ENCODE peak calls at places on chromosomes 7 and 10, in six cellular contexts. T is foreskin fibroblast, L is GM12864, A is BJ, M is cardiac muscle cell, U is kidney epithelial cell. J is an unnamed sample.

GRCh38 chr10:70354566-70355233 is 27.7 kb downstream of the LRRC20 start:
- DNase-seq in T (no peak), L (no peak), A (no peak), M (no peak), U (no peak), J (no peak)

GRCh38 chr10:29412452-29413004 is 123.7 kb downstream of the LYZL1 start:
- DNase-seq in T (peak), L (no peak), A (no peak), M (peak), U (no peak), J (no peak)

GRCh38 chr7:6577369-6578113 is at the start of gene ZDHHC4:
- DNase-seq in T (peak), L (peak), A (peak), M (peak), U (peak), J (peak)

GRCh38 chr10:122301811-122302115 is 30.7 kb downstream of the BTBD16 start:
- DNase-seq in T (no peak), L (no peak), A (no peak), M (no peak), U (no peak), J (no peak)

GRCh38 chr7:34837826-34838225 is 179.8 kb downstream of the NPSR1 start:
- DNase-seq in T (no peak), L (no peak), A (no peak), M (no peak), U (no peak), J (no peak)

GRCh38 chr7:138668197-138668596 is 33.0 kb downstream of the SVOPL start:
- DNase-seq in T (no peak), L (no peak), A (no peak), M (no peak), U (no peak), J (no peak)

GRCh38 chr7:130560972-130561371 is 69.1 kb downstream of the MEST start:
- DNase-seq in T (peak), L (peak), A (no peak), M (peak), U (peak), J (no peak)

GRCh38 chr10:34544400-34544799 is 270.7 kb downstream of the PARD3 start:
- DNase-seq in T (no peak), L (no peak), A (no peak), M (no peak), U (no peak), J (no peak)

GRCh38 chr7:87047-87446 is 105.3 kb upstream of the FAM20C start:
- DNase-seq in T (no peak), L (no peak), A (no peak), M (peak), U (no peak), J (no peak)

GRCh38 chr10:29465384-29465783 is 169.4 kb downstream of the SVIL start:
- DNase-seq in T (no peak), L (no peak), A (no peak), M (no peak), U (no peak), J (no peak)

GRCh38 chr7:30285067-30285530 is 702 bp downstream of the ZNRF2 start:
- DNase-seq in T (peak), L (no peak), A (no peak), M (peak), U (no peak), J (no peak)

GRCh38 chr7:40586197-40586596 is 451.4 kb downstream of the SUGCT start:
- DNase-seq in T (peak), L (no peak), A (no peak), M (peak), U (peak), J (peak)

GRCh38 chr7:96729795-96730194 is 20.1 kb upstream of the SEM1 start:
- DNase-seq in T (no peak), L (no peak), A (no peak), M (no peak), U (no peak), J (no peak)

GRCh38 chr10:103053659-103054581 is 135.8 kb downstream of the CNNM2 start:
- DNase-seq in T (peak), L (peak), A (peak), M (peak), U (peak), J (peak)
- H3K4me3 ChIP-seq in T (peak), L (peak), A (no peak), M (no peak), U (peak), J (peak)

DNA sequence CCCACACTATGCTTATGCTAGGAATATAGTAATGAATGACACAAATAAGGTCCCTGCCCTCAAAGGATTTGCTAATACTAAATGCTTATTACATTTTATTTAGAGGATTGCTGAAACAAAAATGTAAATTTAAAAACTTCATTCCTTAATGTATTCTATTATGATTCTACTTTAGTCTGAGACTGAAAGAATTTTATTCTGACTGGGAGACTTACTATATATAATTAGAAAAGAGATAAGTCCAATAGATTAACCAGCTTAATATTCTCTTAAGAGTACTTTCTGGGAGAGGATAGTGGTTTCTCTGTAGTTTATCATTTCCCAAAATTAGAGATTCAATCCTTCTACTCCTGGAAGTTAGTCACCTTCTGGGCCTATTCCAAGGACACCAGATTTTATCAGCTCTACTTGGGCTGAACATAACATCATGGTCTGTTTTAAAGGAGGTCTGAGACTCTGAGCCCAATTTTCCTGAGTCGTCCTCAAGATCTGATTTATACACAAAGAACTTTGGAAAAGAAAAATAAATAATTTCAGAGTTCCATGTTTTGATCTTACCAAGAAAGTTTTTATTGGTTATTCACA is 41.1 kb downstream of the ASZ1 start:
- DNase-seq in T (peak), L (no peak), A (no peak), M (peak), U (no peak), J (no peak)
- TF ChIP-seq CTCF in T (no peak), L (no peak), A (no peak), M (no peak), U (no peak), J (no peak)

GRCh38 chr10:110865184-110865803 is 6.4 kb upstream of the PDCD4 start:
- DNase-seq in T (peak), L (no peak), A (peak), M (peak), U (no peak), J (no peak)
- H3K4me3 ChIP-seq in T (no peak), L (peak), A (no peak), M (no peak), U (no peak), J (no peak)

GRCh38 chr7:112421666-112422486 is 28.4 kb upstream of the IFRD1 start:
- DNase-seq in T (no peak), L (no peak), A (no peak), M (peak), U (no peak), J (no peak)
- TF ChIP-seq CTCF in T (no peak), L (no peak), A (no peak), M (no peak), U (no peak), J (no peak)

GRCh38 chr7:77693830-77694583 is 2.3 kb upstream of the RSBN1L start:
- DNase-seq in T (no peak), L (no peak), A (no peak), M (no peak), U (no peak), J (no peak)
- H3K4me3 ChIP-seq in T (no peak), L (no peak), A (no peak), M (peak), U (no peak), J (peak)

GRCh38 chr7:81499262-81500116 is 270.4 kb downstream of the HGF start:
- DNase-seq in T (peak), L (peak), A (peak), M (peak), U (peak), J (peak)
- TF ChIP-seq CTCF in T (no peak), L (peak), A (peak), M (peak), U (peak), J (peak)

DNA sequence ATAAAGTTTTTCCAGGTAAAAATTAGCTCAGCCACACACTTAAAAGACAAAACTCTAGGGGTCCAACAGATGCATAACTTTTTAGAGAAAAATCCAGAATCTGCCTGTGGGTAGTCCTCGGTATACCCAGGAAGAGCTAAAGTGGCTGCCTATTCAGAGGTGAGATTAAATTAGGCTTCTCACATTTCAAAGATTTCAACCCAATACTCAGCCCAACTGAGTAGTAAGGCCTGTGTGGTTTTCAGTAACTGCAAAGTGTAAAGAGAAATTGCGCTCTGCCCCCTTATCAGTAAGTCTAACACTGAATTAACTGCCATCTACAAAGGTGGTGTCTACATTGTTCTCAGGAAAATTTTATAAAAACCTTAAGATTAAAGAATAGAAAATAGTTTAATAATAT is 88.2 kb downstream of the ELMO1 start:
- DNase-seq in T (no peak), L (no peak), A (no peak), M (no peak), U (no peak), J (no peak)
- H3K4me3 ChIP-seq in T (no peak), L (no peak), A (no peak), M (no peak), U (no peak), J (no peak)

DNA sequence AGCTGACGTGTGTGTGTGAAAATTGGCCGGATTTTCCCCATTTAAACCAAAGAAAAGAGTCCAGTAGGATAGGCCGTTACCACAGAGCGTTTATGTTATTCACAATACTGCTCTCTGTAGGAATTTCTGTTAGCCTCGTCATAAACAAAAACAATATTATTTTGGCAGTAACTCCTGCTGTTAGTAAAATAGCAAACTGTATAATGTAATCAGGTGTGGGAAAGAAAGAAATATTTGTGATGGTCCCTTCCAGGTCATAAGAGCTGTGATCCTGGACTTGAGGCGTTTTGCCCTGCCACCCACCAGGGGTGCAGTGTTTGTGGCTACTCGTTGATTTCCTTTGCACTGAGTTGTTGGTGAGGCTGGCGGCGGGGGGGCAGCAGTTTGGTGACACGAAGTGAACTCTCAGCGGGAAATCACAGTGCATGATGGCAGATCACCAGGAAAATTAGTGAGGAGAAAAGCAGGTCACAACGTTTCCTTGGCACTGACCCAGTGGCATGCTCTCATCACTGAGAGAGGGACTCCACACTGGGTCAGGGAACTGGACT is 2.8 kb downstream of the EEPD1 start:
- DNase-seq in T (no peak), L (no peak), A (no peak), M (no peak), U (no peak), J (no peak)
- TF ChIP-seq CTCF in T (no peak), L (no peak), A (no peak), M (no peak), U (peak), J (peak)

GRCh38 chr7:117271566-117271965 is 51.3 kb downstream of the WNT2 start:
- DNase-seq in T (no peak), L (no peak), A (no peak), M (no peak), U (no peak), J (no peak)

GRCh38 chr7:117270371-117270770 is 52.5 kb downstream of the WNT2 start:
- DNase-seq in T (peak), L (no peak), A (peak), M (no peak), U (no peak), J (peak)

GRCh38 chr7:117272360-117272759 is 50.5 kb downstream of the WNT2 start:
- DNase-seq in T (no peak), L (no peak), A (no peak), M (no peak), U (no peak), J (no peak)

GRCh38 chr7:117269895-117270294 is 53.0 kb downstream of the WNT2 start:
- DNase-seq in T (peak), L (no peak), A (peak), M (peak), U (peak), J (peak)

GRCh38 chr7:117269417-117269816 is 53.4 kb downstream of the WNT2 start:
- DNase-seq in T (peak), L (no peak), A (peak), M (peak), U (peak), J (peak)
- H3K4me3 ChIP-seq in T (no peak), L (no peak), A (no peak), M (no peak), U (no peak), J (no peak)

GRCh38 chr10:102112210-102112817 is 7.9 kb downstream of the LDB1 start:
- DNase-seq in T (no peak), L (no peak), A (no peak), M (no peak), U (no peak), J (no peak)
- TF ChIP-seq CTCF in T (no peak), L (peak), A (peak), M (peak), U (peak), J (no peak)

J was measured in AG04449.